ENCODE peak calls at places on chromosomes 4 and X, in five cellular contexts. V is hepatocyte, G is body of pancreas, J is astrocyte of the cerebellum, E is DND-41. M is an unnamed sample.

GRCh38 chrX:96483642-96484160 is 200.9 kb upstream of the DIAPH2 start:
- DNase-seq in J (no peak), E (no peak), G (no peak), V (no peak), M (no peak)

GRCh38 chrX:12010436-12010835 is 127.8 kb upstream of the FRMPD4 start:
- DNase-seq in G (no peak), E (no peak), V (no peak), J (no peak), M (no peak)

GRCh38 chr4:183098080-183098722 is 856 bp upstream of the WWC2 start:
- DNase-seq in G (peak; percentile 52), E (no peak), J (no peak), V (peak; percentile 78), M (peak; percentile 9)

GRCh38 chrX:9875801-9876200 is 89.6 kb downstream of the SHROOM2 start:
- DNase-seq in G (no peak), V (no peak), E (no peak), J (no peak), M (no peak)

GRCh38 chrX:107483976-107484726 is 34.7 kb downstream of the FRMPD3 start:
- DNase-seq in J (no peak), G (no peak), E (no peak), V (peak; percentile 49), M (peak; percentile 69)

GRCh38 chr4:78650106-78651021 is 98.8 kb downstream of the ANXA3 start:
- DNase-seq in V (peak; percentile 52), G (no peak), E (no peak), J (no peak), M (no peak)

GRCh38 chr4:27094785-27095184 is 234.1 kb downstream of the STIM2 start:
- DNase-seq in V (no peak), E (no peak), G (peak; percentile 28), J (peak; percentile 13), M (no peak)

GRCh38 chr4:43754566-43754965 is 694.0 kb downstream of the KCTD8 start:
- DNase-seq in G (no peak), V (no peak), J (no peak), E (no peak), M (no peak)

GRCh38 chrX:129653181-129653984 is 1.4 kb downstream of the APLN start:
- DNase-seq in V (no peak), G (no peak), J (no peak), E (no peak), M (no peak)

GRCh38 chr4:5460106-5460801 is 248.1 kb downstream of the EVC2 start:
- DNase-seq in V (peak; percentile 43), E (peak; percentile 26), J (no peak), G (peak; percentile 16), M (peak; percentile 48)

GRCh38 chrX:101419489-101419888 is 11.5 kb downstream of the HNRNPH2 start:
- DNase-seq in J (no peak), E (no peak), V (no peak), G (no peak), M (no peak)

GRCh38 chrX:65697915-65698796 is 30.7 kb downstream of the MSN start:
- DNase-seq in E (peak; percentile 91), G (no peak), J (no peak), V (no peak), M (no peak)

GRCh38 chrX:54419559-54420302 is 20.5 kb upstream of the TSR2 start:
- DNase-seq in V (no peak), J (no peak), E (no peak), G (peak; percentile 19), M (no peak)

GRCh38 chr4:76781698-76782595 is 116.0 kb downstream of the SOWAHB start:
- DNase-seq in E (no peak), G (no peak), V (no peak), J (peak; percentile 86), M (no peak)

GRCh38 chr4:106287353-106287969 is 28.5 kb downstream of the TBCK start:
- DNase-seq in J (peak; percentile 77), E (no peak), G (no peak), V (peak; percentile 71), M (no peak)

GRCh38 chr4:77701111-77701510 is 95.5 kb downstream of the CXCL13 start:
- DNase-seq in V (no peak), J (no peak), E (no peak), G (no peak), M (no peak)

GRCh38 chrX:20361890-20362262 is 95.2 kb upstream of the RPS6KA3 start:
- DNase-seq in J (no peak), E (no peak), V (peak; percentile 47), G (peak; percentile 19), M (no peak)

GRCh38 chr4:186948361-186949291 is 225.0 kb upstream of the FAT1 start:
- DNase-seq in V (peak; percentile 35), E (no peak), G (peak; percentile 71), J (no peak), M (peak; percentile 53)

GRCh38 chr4:150329338-150329737 is 251.1 kb downstream of the DCLK2 start:
- DNase-seq in G (no peak), V (no peak), E (no peak), J (no peak), M (no peak)

GRCh38 chr4:134773497-134774000 is 572.0 kb upstream of the PABPC4L start:
- DNase-seq in G (no peak), J (no peak), V (no peak), E (no peak), M (no peak)

GRCh38 chr4:67809502-67809901 is 55.3 kb upstream of the GNRHR start:
- DNase-seq in G (no peak), E (no peak), V (peak; percentile 3), J (no peak), M (peak; percentile 6)

GRCh38 chrX:77622672-77623071 is 163.3 kb downstream of the ATRX start:
- DNase-seq in E (no peak), G (no peak), V (no peak), J (no peak), M (no peak)

GRCh38 chrX:77622233-77622632 is 163.8 kb downstream of the ATRX start:
- DNase-seq in G (no peak), J (no peak), V (no peak), E (no peak), M (no peak)

GRCh38 chrX:77617206-77617605 is 168.8 kb downstream of the ATRX start:
- DNase-seq in V (no peak), G (no peak), J (no peak), E (no peak), M (no peak)
- H3K4me3 ChIP-seq in V (no peak overlapping the region), G (no peak overlapping the region), J (no peak overlapping the region), E (no peak overlapping the region), M (no peak overlapping the region)

DNA sequence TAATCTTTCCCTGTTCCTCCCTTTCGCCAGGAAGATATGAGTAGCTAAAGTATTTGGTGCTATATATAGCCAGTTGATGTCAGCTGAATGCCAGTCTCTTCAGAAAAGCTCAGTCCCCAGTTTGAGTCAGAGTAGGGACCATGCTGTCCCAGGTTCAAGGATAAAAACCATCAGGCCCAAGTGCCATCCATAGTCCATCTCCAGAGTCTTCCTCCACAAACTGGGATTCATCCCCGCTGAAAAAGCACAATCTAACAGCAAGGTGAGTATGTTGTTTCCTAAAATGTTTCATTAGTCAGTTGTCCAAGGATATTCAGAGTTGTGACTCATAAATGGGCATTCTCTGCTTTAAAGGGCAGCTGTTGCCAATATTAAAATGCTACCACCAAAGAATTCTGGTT is at the start of gene MYOZ2:
- DNase-seq in V (no peak), E (no peak), G (no peak), J (no peak), M (no peak)
- H3K4me3 ChIP-seq in V (no peak within 1 kb of the TSS), E (no peak within 1 kb of the TSS), G (no peak within 1 kb of the TSS), J (no peak within 1 kb of the TSS), M (no peak within 1 kb of the TSS)

GRCh38 chr4:123416462-123416861 is 19.9 kb downstream of the SPRY1 start:
- DNase-seq in J (no peak), G (no peak), E (no peak), V (no peak), M (no peak)
- H3K4me3 ChIP-seq in J (no peak overlapping the region), G (no peak overlapping the region), E (no peak overlapping the region), V (no peak overlapping the region), M (no peak overlapping the region)

GRCh38 chr4:147480502-147480890 is 401 bp upstream of the EDNRA start:
- DNase-seq in E (no peak), G (no peak), V (no peak), J (no peak), M (no peak)
- H3K4me3 ChIP-seq in E (no peak overlapping the region), G (no peak overlapping the region), V (peak overlapping the region; percentile 84), J (peak overlapping the region; percentile 61), M (peak overlapping the region; percentile 67)

DNA sequence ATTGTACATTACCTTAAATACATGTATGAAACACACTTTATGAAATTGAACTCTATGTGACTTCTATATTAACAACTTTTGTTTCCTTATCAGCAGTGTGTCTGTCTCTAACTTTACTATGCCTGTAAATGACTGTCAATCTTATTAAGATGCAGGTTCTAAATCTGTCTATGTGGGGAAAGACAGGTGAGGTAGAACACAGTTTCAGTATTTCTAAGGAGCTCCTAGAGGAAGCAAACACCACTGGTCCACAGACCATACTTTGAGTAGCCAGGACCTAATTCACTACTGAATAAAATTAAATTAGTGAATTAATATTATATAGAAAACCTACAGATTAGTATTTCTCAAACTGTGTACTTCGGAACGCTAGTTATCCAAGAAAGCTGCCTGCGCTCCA is 133.9 kb upstream of the CPEB2 start:
- DNase-seq in G (no peak), J (no peak), E (no peak), V (no peak), M (no peak)
- H3K4me3 ChIP-seq in G (no peak overlapping the region), J (no peak overlapping the region), E (no peak overlapping the region), V (no peak overlapping the region), M (no peak overlapping the region)

DNA sequence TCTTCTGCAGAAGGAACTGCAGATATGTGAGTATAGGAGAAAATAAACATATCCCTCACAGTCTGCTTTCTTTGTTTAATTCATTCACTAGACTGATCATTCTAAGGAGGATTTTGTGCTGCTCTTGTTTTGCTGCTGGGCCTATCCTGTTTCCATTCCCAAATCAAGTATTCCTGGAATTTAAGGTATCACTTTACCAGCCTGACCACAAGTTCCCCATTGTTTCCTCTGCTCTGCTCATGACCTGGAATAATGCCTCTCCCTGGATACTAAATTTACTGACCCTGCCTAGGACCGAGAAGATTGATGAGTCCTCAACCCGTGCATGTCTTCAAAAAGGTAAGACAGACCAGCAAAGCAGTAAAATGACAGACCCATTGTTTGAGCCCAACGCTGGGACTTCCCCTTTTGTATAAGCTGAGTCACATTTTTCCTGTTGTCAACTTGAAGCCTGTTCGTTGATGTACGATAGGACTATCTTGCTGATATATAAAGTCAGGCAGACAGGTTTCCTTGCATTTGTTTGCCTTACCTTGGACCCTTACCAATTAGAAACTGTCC is 85.5 kb upstream of the TET2 start:
- DNase-seq in V (no peak), J (peak; percentile 36), E (no peak), G (no peak), M (no peak)
- H3K4me3 ChIP-seq in V (no peak overlapping the region), J (peak overlapping the region; percentile 0), E (no peak overlapping the region), G (no peak overlapping the region), M (no peak overlapping the region)

M was measured in BE2C.